ENCODE peak calls at places on chromosomes 5 and 9, in ten cellular contexts. H is left cardiac atrium; W is substantia nigra; I is cardiac septum; M is GM19239; K is activated T-cell treated with anti-CD3 and anti-CD28 coated beads, Interleukin-2, amount 50 U/mL, for 1 hour; Q is KG1; R is stimulated activated CD4-positive, alpha-beta T cell treated with anti-CD3 and anti-CD28 coated beads, Interleukin-12 subunit alpha, Interleukin-12 subunit beta, amount 100 ng/mL, for 24 hours; U is NCI-H2029 treated with DMSO at 0.1 percent for 48 hours; N is activated CD4-positive, alpha-beta T cell treated with anti-CD3 and anti-CD28 coated beads, Interleukin-2, amount 50 U/mL, for 48 hours. G is an unnamed sample.

GRCh38 chr5:19140276-19140675 is 847.7 kb downstream of the CDH18 start:
- DNase-seq in N (no peak), R (no peak), I (no peak), K (no peak), Q (no peak), U (no peak), W (no peak), H (no peak), M (no peak), G (no peak)

GRCh38 chr9:977361-978116 is 1.1 kb downstream of the DMRT3 start:
- DNase-seq in W (no peak), U (no peak), R (no peak), I (no peak), H (no peak), Q (no peak), M (no peak), K (no peak), N (no peak), G (no peak)

GRCh38 chr9:32351845-32352244 is 32.6 kb upstream of the ACO1 start:
- DNase-seq in Q (peak), K (no peak), H (no peak), W (no peak), U (no peak), R (no peak), M (no peak), I (no peak), N (no peak), G (no peak)

GRCh38 chr9:3237121-3237520 is 288.7 kb downstream of the RFX3 start:
- DNase-seq in H (no peak), N (no peak), I (no peak), M (no peak), Q (no peak), U (no peak), R (no peak), K (no peak), W (no peak), G (no peak)

GRCh38 chr5:168314735-168315411 is 23.4 kb downstream of the WWC1 start:
- DNase-seq in Q (no peak), H (peak), U (peak), R (no peak), N (no peak), K (no peak), I (no peak), M (no peak), W (no peak), G (no peak)

GRCh38 chr5:122844916-122845252 is 529 bp upstream of the SNX24 start:
- DNase-seq in I (no peak), W (no peak), M (peak), U (peak), Q (no peak), H (no peak), K (no peak), N (no peak), R (no peak), G (no peak)

GRCh38 chr5:96198673-96199072 is 234.4 kb downstream of the PCSK1 start:
- DNase-seq in K (no peak), R (no peak), M (no peak), N (no peak), Q (no peak), H (no peak), U (no peak), I (no peak), W (no peak), G (no peak)

GRCh38 chr5:81817980-81818379 is 67.1 kb upstream of the SSBP2 start:
- DNase-seq in W (no peak), H (no peak), N (no peak), K (no peak), R (no peak), U (no peak), M (no peak), I (no peak), Q (peak), G (no peak)

GRCh38 chr5:131109540-131110255 is 55.4 kb downstream of the HINT1 start:
- DNase-seq in U (peak), N (no peak), R (no peak), W (no peak), I (no peak), Q (peak), H (no peak), K (no peak), M (peak), G (no peak)

GRCh38 chr5:83482961-83483360 is 11.4 kb downstream of the VCAN start:
- DNase-seq in I (no peak), K (no peak), H (no peak), Q (no peak), N (no peak), M (no peak), U (no peak), W (no peak), R (no peak), G (no peak)

GRCh38 chr5:154215931-154216330 is 25.4 kb downstream of the GALNT10 start:
- DNase-seq in R (no peak), H (no peak), K (no peak), W (no peak), I (no peak), N (no peak), U (no peak), M (no peak), Q (no peak), G (no peak)

GRCh38 chr9:117303643-117304230 is 111.1 kb downstream of the ASTN2 start:
- DNase-seq in K (no peak), U (no peak), R (no peak), H (no peak), Q (no peak), N (no peak), M (no peak), W (no peak), I (no peak), G (no peak)

GRCh38 chr5:132962429-132962928 is 955 bp downstream of the AFF4 start:
- DNase-seq in Q (no peak), I (no peak), K (no peak), U (peak), R (no peak), N (peak), H (no peak), M (no peak), W (no peak), G (no peak)